ENCODE peak calls at places on chromosomes 6 and 20, in seven cellular contexts. I is GM10248, D is nucleus accumbens, U is HEK293T, Z is mammary epithelial cell, H is HFFc6, X is mesendoderm. T is an unnamed sample.
A peak's percentile ranks its signal among the peaks of the same experiment; 100 is the strongest.

GRCh38 chr6:14999106-14999505 is 246.8 kb upstream of the JARID2 start:
- DNase-seq in I (no peak), D (no peak), U (no peak), Z (no peak), H (no peak), X (no peak), T (no peak)

GRCh38 chr6:3428247-3428646 is 28.6 kb downstream of the SLC22A23 start:
- DNase-seq in I (no peak), D (no peak), U (no peak), Z (no peak), H (no peak), X (no peak), T (no peak)

GRCh38 chr6:168799067-168799466 is 358.1 kb downstream of the SMOC2 start:
- DNase-seq in I (no peak), D (no peak), U (no peak), Z (no peak), H (no peak), X (no peak), T (no peak)

GRCh38 chr20:35252037-35252461 is 25.6 kb downstream of the MMP24 start:
- DNase-seq in I (no peak), D (no peak), U (no peak), Z (no peak), H (no peak), X (no peak), T (peak; percentile 79)

GRCh38 chr6:146191166-146191565 is 162.3 kb downstream of the GRM1 start:
- DNase-seq in I (no peak), D (no peak), U (no peak), Z (no peak), H (no peak), X (no peak), T (no peak)

GRCh38 chr6:70118670-70119069 is 184.2 kb downstream of the COL9A1 start:
- DNase-seq in I (no peak), D (no peak), U (no peak), Z (no peak), H (no peak), X (no peak), T (no peak)

GRCh38 chr20:60905919-60906318 is 346.1 kb upstream of the CDH4 start:
- DNase-seq in I (no peak), D (no peak), U (no peak), Z (no peak), H (no peak), X (no peak), T (no peak)

GRCh38 chr20:49685161-49685601 is 28.5 kb downstream of the B4GALT5 start:
- DNase-seq in I (no peak), D (no peak), U (no peak), Z (no peak), H (no peak), X (no peak), T (peak; percentile 73)

GRCh38 chr6:78460711-78461110 is 406.6 kb upstream of the IRAK1BP1 start:
- DNase-seq in I (no peak), D (no peak), U (no peak), Z (peak; percentile 55), H (no peak), X (no peak), T (no peak)

GRCh38 chr6:36550473-36551000 is 3.3 kb upstream of the STK38 start:
- DNase-seq in I (no peak), D (no peak), U (no peak), Z (no peak), H (no peak), X (no peak), T (no peak)

GRCh38 chr6:80329496-80329895 is 223.0 kb downstream of the BCKDHB start:
- DNase-seq in I (no peak), D (no peak), U (no peak), Z (no peak), H (no peak), X (no peak), T (no peak)

GRCh38 chr6:42078391-42078790 is 28.1 kb downstream of the TAF8 start:
- DNase-seq in I (no peak), D (no peak), U (no peak), Z (no peak), H (no peak), X (no peak), T (no peak)

GRCh38 chr6:41546475-41546865 is 289 bp downstream of the FOXP4 start:
- DNase-seq in I (no peak), D (no peak), U (peak; percentile 36), Z (peak; percentile 62), H (no peak), X (no peak), T (no peak)

GRCh38 chr20:18428490-18429173 is 38.2 kb downstream of the DZANK1 start:
- DNase-seq in I (no peak), D (no peak), U (peak; percentile 13), Z (no peak), H (no peak), X (no peak), T (no peak)

GRCh38 chr6:107869871-107870270 is 45.8 kb upstream of the SCML4 start:
- DNase-seq in I (no peak), D (no peak), U (no peak), Z (no peak), H (no peak), X (peak; percentile 10), T (no peak)

GRCh38 chr20:62426678-62427077 is 661 bp downstream of the RBBP8NL start:
- DNase-seq in I (no peak), D (no peak), U (no peak), Z (no peak), H (no peak), X (peak; percentile 64), T (no peak)

GRCh38 chr20:38286586-38287502 is 17.1 kb upstream of the BPI start:
- DNase-seq in I (no peak), D (peak; percentile 77), U (no peak), Z (no peak), H (no peak), X (no peak), T (no peak)

GRCh38 chr20:38870733-38871559 is 55.3 kb upstream of the FAM83D start:
- DNase-seq in I (no peak), D (no peak), U (no peak), Z (peak; percentile 44), H (peak; percentile 8), X (peak; percentile 56), T (peak; percentile 51)

GRCh38 chr6:165913676-165914570 is 250.9 kb upstream of the PDE10A start:
- DNase-seq in I (no peak), D (no peak), U (no peak), Z (no peak), H (no peak), X (peak; percentile 7), T (no peak)

GRCh38 chr6:139418426-139419132 is 44.1 kb upstream of the CITED2 start:
- DNase-seq in I (no peak), D (no peak), U (no peak), Z (no peak), H (no peak), X (no peak), T (no peak)

GRCh38 chr6:79574636-79575035 is 37.4 kb upstream of the LCA5 start:
- DNase-seq in I (no peak), D (no peak), U (no peak), Z (peak; percentile 29), H (peak; percentile 13), X (peak; percentile 90), T (no peak)

GRCh38 chr6:85006362-85006761 is 242.0 kb upstream of the TBX18 start:
- DNase-seq in I (no peak), D (no peak), U (no peak), Z (no peak), H (no peak), X (peak; percentile 18), T (no peak)

GRCh38 chr6:4896401-4896800 is 107.4 kb downstream of the RPP40 start:
- DNase-seq in I (no peak), D (no peak), U (no peak), Z (no peak), H (no peak), X (no peak), T (no peak)

T was measured in GM12865.